ENCODE peak calls at places on chromosome 7, in nine cellular contexts. O, M, X, R, B, H, J, S and C are unnamed samples.

GRCh38 chr7:103343758-103344452 is 662 bp downstream of the DNAJC2 start:
- DNase-seq in O (no peak), M (peak), X (peak), R (peak), B (no peak), H (no peak), J (no peak), S (no peak), C (peak)

GRCh38 chr7:105764506-105764905 is 111.9 kb downstream of the ATXN7L1 start:
- DNase-seq in O (no peak), M (no peak), X (no peak), R (no peak), B (no peak), H (no peak), J (no peak), S (no peak), C (no peak)

GRCh38 chr7:149495785-149496641 is 1.6 kb downstream of the ZNF746 start:
- DNase-seq in O (peak), M (peak), X (peak), R (peak), B (peak), H (peak), J (no peak), S (peak), C (peak)

GRCh38 chr7:28272461-28272877 is 91.9 kb upstream of the JAZF1 start:
- DNase-seq in O (peak), M (peak), X (peak), R (peak), B (peak), H (peak), J (peak), S (peak), C (peak)

GRCh38 chr7:116708861-116709260 is 36.9 kb downstream of the MET start:
- DNase-seq in O (no peak), M (no peak), X (no peak), R (no peak), B (no peak), H (no peak), J (no peak), S (no peak), C (no peak)

GRCh38 chr7:131111-132094 is 61.0 kb upstream of the FAM20C start:
- DNase-seq in O (peak), M (no peak), X (peak), R (no peak), B (no peak), H (no peak), J (no peak), S (peak), C (no peak)

GRCh38 chr7:134414109-134414508 is 44.8 kb downstream of the AKR1B1 start:
- DNase-seq in O (no peak), M (no peak), X (no peak), R (no peak), B (no peak), H (no peak), J (no peak), S (no peak), C (no peak)

GRCh38 chr7:149569025-149569725 is 71.6 kb upstream of the ZNF746 start:
- DNase-seq in O (no peak), M (no peak), X (no peak), R (peak), B (no peak), H (no peak), J (no peak), S (no peak), C (peak)

GRCh38 chr7:81812514-81813472 is 42.9 kb upstream of the HGF start:
- DNase-seq in O (no peak), M (no peak), X (no peak), R (no peak), B (no peak), H (no peak), J (no peak), S (no peak), C (no peak)

GRCh38 chr7:2637505-2638223 is 5.9 kb downstream of the TTYH3 start:
- DNase-seq in O (peak), M (peak), X (no peak), R (no peak), B (no peak), H (no peak), J (no peak), S (peak), C (no peak)

GRCh38 chr7:92293887-92294616 is 48.3 kb downstream of the ANKIB1 start:
- DNase-seq in O (no peak), M (no peak), X (no peak), R (peak), B (no peak), H (no peak), J (no peak), S (no peak), C (no peak)
- H3K4me3 ChIP-seq in O (peak), M (no peak), X (peak), R (no peak), B (no peak), H (no peak), J (no peak), S (peak), C (no peak)

GRCh38 chr7:90455163-90456030 is 14.0 kb upstream of the PTTG1IP2 start:
- DNase-seq in O (no peak), M (peak), X (no peak), R (peak), B (no peak), H (no peak), J (peak), S (no peak), C (peak)
- H3K4me3 ChIP-seq in O (peak), M (no peak), X (no peak), R (peak), B (no peak), H (no peak), J (no peak), S (no peak), C (peak)

GRCh38 chr7:18975276-18975675 is 142.2 kb downstream of the TWIST1 start:
- DNase-seq in O (no peak), M (no peak), X (no peak), R (no peak), B (no peak), H (no peak), J (no peak), S (no peak), C (no peak)

GRCh38 chr7:18978108-18978495 is 139.3 kb downstream of the TWIST1 start:
- DNase-seq in O (no peak), M (no peak), X (no peak), R (peak), B (peak), H (no peak), J (no peak), S (no peak), C (peak)

GRCh38 chr7:18975689-18976280 is 141.7 kb downstream of the TWIST1 start:
- DNase-seq in O (no peak), M (no peak), X (no peak), R (no peak), B (no peak), H (no peak), J (no peak), S (no peak), C (no peak)

GRCh38 chr7:18974803-18975202 is 142.6 kb downstream of the TWIST1 start:
- DNase-seq in O (no peak), M (no peak), X (no peak), R (peak), B (peak), H (no peak), J (no peak), S (no peak), C (peak)

GRCh38 chr7:18976715-18977466 is 140.5 kb downstream of the TWIST1 start:
- DNase-seq in O (no peak), M (no peak), X (no peak), R (no peak), B (no peak), H (no peak), J (no peak), S (no peak), C (no peak)
- H3K4me3 ChIP-seq in O (no peak), M (no peak), X (no peak), R (no peak), B (no peak), H (no peak), J (no peak), S (no peak), C (no peak)

GRCh38 chr7:129825554-129826267 is 127.0 kb downstream of the UBE2H start:
- DNase-seq in O (peak), M (peak), X (peak), R (peak), B (no peak), H (peak), J (peak), S (peak), C (peak)
- H3K4me3 ChIP-seq in O (peak), M (peak), X (peak), R (peak), B (peak), H (peak), J (peak), S (peak), C (peak)